ENCODE peak calls at places on chromosome 21, in seven cellular contexts. Y is pancreas, X is breast epithelium, K is cardiac muscle cell, E is esophagus squamous epithelium, D is transverse colon, V is stomach. A is an unnamed sample.

GRCh38 chr21:41733951-41734689 is 32.7 kb downstream of the RIPK4 start:
- DNase-seq in Y (no peak), X (no peak), K (no peak), E (no peak), D (no peak), V (no peak), A (no peak)

GRCh38 chr21:27454234-27454633 is 487.3 kb upstream of the ADAMTS5 start:
- DNase-seq in Y (no peak), X (no peak), K (no peak), E (no peak), D (no peak), V (no peak), A (no peak)

GRCh38 chr21:36910581-36911307 is 55.7 kb downstream of the HLCS start:
- DNase-seq in Y (no peak), X (no peak), K (no peak), E (no peak), D (no peak), V (no peak), A (no peak)

GRCh38 chr21:46125846-46126301 is 28.0 kb downstream of the COL6A2 start:
- DNase-seq in Y (peak), X (no peak), K (no peak), E (no peak), D (peak), V (peak), A (no peak)

GRCh38 chr21:37546949-37547614 is 180.5 kb downstream of the DYRK1A start:
- DNase-seq in Y (no peak), X (no peak), K (no peak), E (no peak), D (no peak), V (no peak), A (no peak)

GRCh38 chr21:26686278-26686677 is 113.2 kb upstream of the CYYR1 start:
- DNase-seq in Y (no peak), X (no peak), K (no peak), E (no peak), D (no peak), V (no peak), A (no peak)

GRCh38 chr21:34307991-34308532 is 55.7 kb upstream of the KCNE2 start:
- DNase-seq in Y (no peak), X (no peak), K (no peak), E (no peak), D (no peak), V (no peak), A (no peak)

GRCh38 chr21:32456497-32456918 is 44.0 kb downstream of the EVA1C start:
- DNase-seq in Y (no peak), X (no peak), K (peak), E (no peak), D (no peak), V (no peak), A (no peak)

GRCh38 chr21:36613064-36613463 is 85.9 kb upstream of the SIM2 start:
- DNase-seq in Y (no peak), X (no peak), K (no peak), E (no peak), D (no peak), V (peak), A (no peak)

GRCh38 chr21:31343030-31343510 is 991 bp downstream of the TIAM1 start:
- DNase-seq in Y (no peak), X (no peak), K (no peak), E (no peak), D (no peak), V (no peak), A (no peak)

GRCh38 chr21:38669186-38669585 is 136.5 kb upstream of the ETS2 start:
- DNase-seq in Y (no peak), X (no peak), K (peak), E (no peak), D (peak), V (no peak), A (no peak)

GRCh38 chr21:29077651-29078090 is 4.2 kb upstream of the CCT8 start:
- DNase-seq in Y (no peak), X (no peak), K (no peak), E (no peak), D (no peak), V (no peak), A (no peak)

GRCh38 chr21:46154955-46155513 is 345 bp downstream of the FTCD start:
- DNase-seq in Y (peak), X (no peak), K (no peak), E (no peak), D (peak), V (no peak), A (no peak)

GRCh38 chr21:45502006-45502345 is 40.3 kb downstream of the SLC19A1 start:
- DNase-seq in Y (peak), X (no peak), K (no peak), E (no peak), D (no peak), V (no peak), A (no peak)

GRCh38 chr21:21971384-21971783 is 973.2 kb downstream of the NCAM2 start:
- DNase-seq in Y (no peak), X (no peak), K (no peak), E (no peak), D (no peak), V (no peak), A (no peak)

GRCh38 chr21:45584786-45585185 is 42.5 kb upstream of the SLC19A1 start:
- DNase-seq in Y (peak), X (no peak), K (no peak), E (no peak), D (no peak), V (peak), A (no peak)

DNA sequence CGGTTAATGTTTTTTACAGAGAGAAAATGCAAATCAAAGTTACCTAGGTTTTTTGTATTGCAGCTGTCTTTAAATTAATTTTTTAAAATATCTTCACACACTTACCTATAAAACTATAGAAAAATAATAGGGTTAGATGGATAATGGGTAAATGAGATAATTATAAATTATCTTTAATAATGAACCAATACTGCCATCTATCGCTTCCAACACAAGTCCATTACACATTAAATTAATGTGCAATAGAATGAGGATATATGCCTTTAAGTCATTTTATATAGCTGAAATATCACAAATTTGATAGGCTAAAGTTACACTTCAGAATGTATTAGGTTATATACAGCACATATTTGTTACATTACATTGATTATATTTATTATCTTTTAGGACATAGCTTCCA is 2212.8 kb downstream of the MRPL39 start:
- DNase-seq in Y (no peak), X (no peak), K (no peak), E (no peak), D (no peak), V (no peak), A (no peak)
- TF ChIP-seq CTCF in Y (no peak), X (no peak), K (no peak), E (no peak), D (no peak), V (no peak), A (no peak)

GRCh38 chr21:35400233-35400939 is 351.3 kb upstream of the RUNX1 start:
- DNase-seq in Y (no peak), X (peak), K (peak), E (no peak), D (peak), V (no peak), A (peak)

GRCh38 chr21:35399002-35399401 is 349.9 kb upstream of the RUNX1 start:
- DNase-seq in Y (no peak), X (no peak), K (no peak), E (no peak), D (no peak), V (no peak), A (no peak)

GRCh38 chr21:35401476-35401875 is 352.4 kb upstream of the RUNX1 start:
- DNase-seq in Y (no peak), X (no peak), K (no peak), E (no peak), D (no peak), V (no peak), A (no peak)

GRCh38 chr21:35398366-35398982 is 349.4 kb upstream of the RUNX1 start:
- DNase-seq in Y (no peak), X (no peak), K (no peak), E (no peak), D (no peak), V (no peak), A (no peak)

DNA sequence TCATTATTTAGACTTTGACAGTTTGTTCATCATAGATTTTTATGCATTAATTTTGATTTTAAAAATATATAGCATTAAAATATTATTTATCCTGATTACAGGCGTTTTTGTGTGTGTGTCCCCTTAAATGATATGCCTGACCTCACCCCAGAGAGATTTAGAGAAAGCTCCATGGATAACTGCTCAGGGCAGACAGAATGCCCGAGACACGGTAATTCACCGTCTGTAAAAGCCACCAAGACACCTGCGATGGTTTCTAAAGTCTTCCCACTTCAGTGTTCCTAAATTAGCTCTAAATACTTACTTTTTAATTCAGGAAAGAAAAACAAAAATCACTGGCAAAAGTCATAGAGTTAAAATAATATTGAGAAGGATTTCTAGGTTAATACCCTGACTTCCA is 350.6 kb upstream of the RUNX1 start:
- DNase-seq in Y (no peak), X (no peak), K (no peak), E (no peak), D (no peak), V (no peak), A (no peak)
- H3K4me3 ChIP-seq in Y (no peak), X (no peak), K (no peak), E (no peak), D (no peak), V (no peak), A (no peak)

DNA sequence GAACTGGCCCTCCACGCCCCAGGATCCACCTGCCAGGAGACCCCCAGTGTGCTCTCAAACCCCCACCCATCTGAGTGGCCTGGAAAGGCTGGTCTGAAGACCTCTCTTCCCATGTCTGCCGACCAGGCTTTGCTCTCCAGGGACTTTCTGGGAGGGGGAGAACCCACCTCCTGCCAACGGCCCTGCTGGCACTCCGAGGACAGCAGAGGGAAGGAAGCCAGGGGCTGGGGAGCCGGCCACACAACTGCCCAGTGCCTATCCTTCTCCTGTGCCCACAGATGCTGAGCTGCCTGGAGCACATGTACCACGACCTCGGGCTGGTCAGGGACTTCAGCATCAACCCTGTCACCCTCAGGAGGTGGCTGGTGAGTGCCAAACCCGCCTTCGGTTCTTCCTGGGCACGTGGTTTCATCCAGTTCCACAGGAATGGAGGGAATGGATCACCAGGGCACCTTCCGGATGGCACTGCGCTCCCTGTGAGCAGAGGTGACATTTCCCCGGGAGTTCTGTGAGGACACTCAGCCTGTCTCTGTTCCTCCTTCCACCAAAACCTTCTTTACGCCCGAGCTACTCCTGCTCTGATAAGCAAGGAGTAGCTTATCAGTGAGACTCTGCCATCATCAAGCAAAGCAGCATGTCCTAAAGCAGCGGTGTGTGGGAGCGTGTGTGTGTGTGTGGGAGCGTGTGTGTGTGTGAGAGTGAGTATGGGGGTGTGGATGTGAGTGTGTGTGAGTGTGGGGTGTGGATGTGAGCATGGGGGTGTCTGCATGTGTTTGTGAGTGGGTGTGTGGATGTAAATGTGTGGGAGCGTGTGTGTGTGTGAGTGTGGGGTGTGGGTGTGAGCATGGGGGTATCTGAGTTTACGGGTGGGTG is 105.5 kb downstream of the PDE9A start:
- DNase-seq in Y (no peak), X (no peak), K (no peak), E (no peak), D (no peak), V (no peak), A (no peak)
- TF ChIP-seq CTCF in Y (no peak), X (no peak), K (no peak), E (no peak), D (no peak), V (no peak), A (no peak)

GRCh38 chr21:44303490-44303981 is 3.7 kb downstream of the PFKL start:
- DNase-seq in Y (no peak), X (no peak), K (no peak), E (no peak), D (peak), V (peak), A (no peak)

GRCh38 chr21:44304041-44304738 is 4.3 kb downstream of the PFKL start:
- DNase-seq in Y (no peak), X (no peak), K (no peak), E (no peak), D (peak), V (no peak), A (no peak)

GRCh38 chr21:44300262-44300959 is 558 bp downstream of the PFKL start:
- DNase-seq in Y (peak), X (peak), K (peak), E (no peak), D (peak), V (peak), A (no peak)

GRCh38 chr21:44301093-44301492 is 1.2 kb downstream of the PFKL start:
- DNase-seq in Y (no peak), X (no peak), K (no peak), E (no peak), D (no peak), V (no peak), A (no peak)

GRCh38 chr21:44301961-44302406 is 2.1 kb downstream of the PFKL start:
- DNase-seq in Y (no peak), X (no peak), K (no peak), E (no peak), D (peak), V (peak), A (no peak)
- H3K4me3 ChIP-seq in Y (no peak), X (no peak), K (no peak), E (no peak), D (peak), V (no peak), A (peak)

A was measured in GM12864.